ENCODE peak calls at places on chromosomes 5 and 9, in five cellular contexts. One of them, this sample, is unnamed.

GRCh38 chr5:71860048-71860447 is 141.0 kb downstream of the CARTPT start:
- DNase-seq in H1: no peak
- DNase-seq in K562: no peak
- DNase-seq in A549: no peak
- DNase-seq in GM12878: no peak
- DNase-seq in this sample: no peak

GRCh38 chr5:95217881-95218280 is 67.0 kb downstream of the MCTP1 start:
- DNase-seq in H1: no peak
- DNase-seq in K562: no peak
- DNase-seq in A549: no peak
- DNase-seq in GM12878: no peak
- DNase-seq in this sample: no peak

GRCh38 chr9:116318463-116319271 is 165.1 kb downstream of the PAPPA start:
- DNase-seq in H1: no peak
- DNase-seq in K562: peak
- DNase-seq in A549: no peak
- DNase-seq in GM12878: no peak
- DNase-seq in this sample: no peak

GRCh38 chr5:87499478-87500410 is 87.0 kb upstream of the CCNH start:
- DNase-seq in H1: no peak
- DNase-seq in K562: no peak
- DNase-seq in A549: no peak
- DNase-seq in GM12878: no peak
- DNase-seq in this sample: no peak

GRCh38 chr5:127492854-127493738 is 24.3 kb upstream of the PRRC1 start:
- DNase-seq in H1: no peak
- DNase-seq in K562: peak
- DNase-seq in A549: peak
- DNase-seq in GM12878: peak
- DNase-seq in this sample: peak

GRCh38 chr5:168766038-168766700 is 187.0 kb upstream of the PANK3 start:
- DNase-seq in H1: no peak
- DNase-seq in K562: no peak
- DNase-seq in A549: no peak
- DNase-seq in GM12878: no peak
- DNase-seq in this sample: no peak

GRCh38 chr9:33750839-33751339 is 44.5 kb upstream of the PRSS3 start:
- DNase-seq in H1: no peak
- DNase-seq in K562: no peak
- DNase-seq in A549: no peak
- DNase-seq in GM12878: no peak
- DNase-seq in this sample: no peak

GRCh38 chr5:140324834-140325195 is 21.6 kb downstream of the HBEGF start:
- DNase-seq in H1: no peak
- DNase-seq in K562: no peak
- DNase-seq in A549: no peak
- DNase-seq in GM12878: no peak
- DNase-seq in this sample: no peak

GRCh38 chr9:111759762-111760639 is 34.7 kb downstream of the SHOC1 start:
- DNase-seq in H1: no peak
- DNase-seq in K562: peak
- DNase-seq in A549: peak
- DNase-seq in GM12878: peak
- DNase-seq in this sample: peak

GRCh38 chr9:126822278-126822677 is 17.4 kb downstream of the ZBTB43 start:
- DNase-seq in H1: no peak
- DNase-seq in K562: no peak
- DNase-seq in A549: no peak
- DNase-seq in GM12878: no peak
- DNase-seq in this sample: no peak

GRCh38 chr5:77906806-77907205 is 130.7 kb upstream of the TBCA start:
- DNase-seq in H1: no peak
- DNase-seq in K562: peak
- DNase-seq in A549: no peak
- DNase-seq in GM12878: no peak
- DNase-seq in this sample: no peak

GRCh38 chr5:1749346-1750124 is 50.1 kb downstream of the MRPL36 start:
- DNase-seq in H1: no peak
- DNase-seq in K562: no peak
- DNase-seq in A549: no peak
- DNase-seq in GM12878: no peak
- DNase-seq in this sample: no peak

GRCh38 chr5:97641081-97641480 is 458.0 kb upstream of the RIOK2 start:
- DNase-seq in H1: no peak
- DNase-seq in K562: no peak
- DNase-seq in A549: no peak
- DNase-seq in GM12878: no peak
- DNase-seq in this sample: no peak

GRCh38 chr5:11977904-11978303 is 73.7 kb upstream of the CTNND2 start:
- DNase-seq in H1: no peak
- DNase-seq in K562: no peak
- DNase-seq in A549: no peak
- DNase-seq in GM12878: no peak
- DNase-seq in this sample: no peak

GRCh38 chr9:33778700-33779351 is 16.5 kb upstream of the PRSS3 start:
- DNase-seq in H1: peak
- DNase-seq in K562: peak
- DNase-seq in A549: peak
- DNase-seq in GM12878: peak
- DNase-seq in this sample: peak

GRCh38 chr5:34523382-34523716 is 132.8 kb upstream of the RAI14 start:
- DNase-seq in H1: no peak
- DNase-seq in K562: no peak
- DNase-seq in A549: no peak
- DNase-seq in GM12878: no peak
- DNase-seq in this sample: no peak

GRCh38 chr5:139446956-139447779 is 7.8 kb upstream of the DNAJC18 start:
- DNase-seq in H1: no peak
- DNase-seq in K562: no peak
- DNase-seq in A549: no peak
- DNase-seq in GM12878: peak
- DNase-seq in this sample: no peak

GRCh38 chr5:180848878-180849277 is 12.2 kb downstream of the ZFP62 start:
- DNase-seq in H1: no peak
- DNase-seq in K562: no peak
- DNase-seq in A549: no peak
- DNase-seq in GM12878: no peak
- DNase-seq in this sample: no peak

GRCh38 chr5:106874974-106875373 is 795.8 kb downstream of the EFNA5 start:
- DNase-seq in H1: no peak
- DNase-seq in K562: no peak
- DNase-seq in A549: no peak
- DNase-seq in GM12878: no peak
- DNase-seq in this sample: no peak

GRCh38 chr9:5448016-5448415 is 2.3 kb upstream of the CD274 start:
- DNase-seq in H1: no peak
- DNase-seq in K562: no peak
- DNase-seq in A549: no peak
- DNase-seq in GM12878: no peak
- DNase-seq in this sample: no peak

GRCh38 chr9:76176176-76176575 is 218.1 kb downstream of the RFK start:
- DNase-seq in H1: no peak
- DNase-seq in K562: no peak
- DNase-seq in A549: no peak
- DNase-seq in GM12878: no peak
- DNase-seq in this sample: no peak

GRCh38 chr5:38595149-38595725 is 38.8 kb upstream of the LIFR start:
- DNase-seq in H1: no peak
- DNase-seq in K562: no peak
- DNase-seq in A549: no peak
- DNase-seq in GM12878: no peak
- DNase-seq in this sample: no peak

GRCh38 chr5:38598296-38598993 is 42.0 kb upstream of the LIFR start:
- DNase-seq in H1: no peak
- DNase-seq in K562: no peak
- DNase-seq in A549: no peak
- DNase-seq in GM12878: no peak
- DNase-seq in this sample: no peak

GRCh38 chr5:38593959-38594358 is 37.5 kb upstream of the LIFR start:
- DNase-seq in H1: no peak
- DNase-seq in K562: no peak
- DNase-seq in A549: no peak
- DNase-seq in GM12878: no peak
- DNase-seq in this sample: no peak

GRCh38 chr5:38598994-38599611 is 42.7 kb upstream of the LIFR start:
- DNase-seq in H1: no peak
- DNase-seq in K562: no peak
- DNase-seq in A549: peak
- DNase-seq in GM12878: no peak
- DNase-seq in this sample: peak

GRCh38 chr5:38596997-38597396 is 40.6 kb upstream of the LIFR start:
- DNase-seq in H1: no peak
- DNase-seq in K562: no peak
- DNase-seq in A549: no peak
- DNase-seq in GM12878: no peak
- DNase-seq in this sample: peak
- TF ChIP-seq KDM1A in H1: no peak
- TF ChIP-seq KDM1A in K562: no peak
- TF ChIP-seq KDM1A in A549: no peak
- TF ChIP-seq KDM1A in GM12878: no peak
- TF ChIP-seq KDM1A in this sample: no peak

GRCh38 chr9:68507098-68507795 is 33.4 kb downstream of the TMEM252 start:
- DNase-seq in H1: no peak
- DNase-seq in K562: peak
- DNase-seq in A549: peak
- DNase-seq in GM12878: no peak
- DNase-seq in this sample: no peak
- TF ChIP-seq KDM1A in H1: no peak
- TF ChIP-seq KDM1A in K562: no peak
- TF ChIP-seq KDM1A in A549: no peak
- TF ChIP-seq KDM1A in GM12878: no peak
- TF ChIP-seq KDM1A in this sample: no peak

GRCh38 chr5:6581559-6582426 is 51.1 kb downstream of the NSUN2 start:
- DNase-seq in H1: no peak
- DNase-seq in K562: no peak
- DNase-seq in A549: no peak
- DNase-seq in GM12878: no peak
- DNase-seq in this sample: no peak

GRCh38 chr5:6584101-6584645 is 48.7 kb downstream of the NSUN2 start:
- DNase-seq in H1: no peak
- DNase-seq in K562: no peak
- DNase-seq in A549: no peak
- DNase-seq in GM12878: no peak
- DNase-seq in this sample: no peak

GRCh38 chr5:6584727-6585126 is 48.1 kb downstream of the NSUN2 start:
- DNase-seq in H1: no peak
- DNase-seq in K562: no peak
- DNase-seq in A549: no peak
- DNase-seq in GM12878: no peak
- DNase-seq in this sample: no peak

GRCh38 chr5:6582507-6583048 is 50.3 kb downstream of the NSUN2 start:
- DNase-seq in H1: no peak
- DNase-seq in K562: no peak
- DNase-seq in A549: no peak
- DNase-seq in GM12878: no peak
- DNase-seq in this sample: no peak

GRCh38 chr5:6583049-6583880 is 49.6 kb downstream of the NSUN2 start:
- DNase-seq in H1: no peak
- DNase-seq in K562: peak
- DNase-seq in A549: peak
- DNase-seq in GM12878: no peak
- DNase-seq in this sample: no peak
- TF ChIP-seq KDM1A in H1: no peak
- TF ChIP-seq KDM1A in K562: no peak
- TF ChIP-seq KDM1A in A549: no peak
- TF ChIP-seq KDM1A in GM12878: no peak
- TF ChIP-seq KDM1A in this sample: no peak

DNA sequence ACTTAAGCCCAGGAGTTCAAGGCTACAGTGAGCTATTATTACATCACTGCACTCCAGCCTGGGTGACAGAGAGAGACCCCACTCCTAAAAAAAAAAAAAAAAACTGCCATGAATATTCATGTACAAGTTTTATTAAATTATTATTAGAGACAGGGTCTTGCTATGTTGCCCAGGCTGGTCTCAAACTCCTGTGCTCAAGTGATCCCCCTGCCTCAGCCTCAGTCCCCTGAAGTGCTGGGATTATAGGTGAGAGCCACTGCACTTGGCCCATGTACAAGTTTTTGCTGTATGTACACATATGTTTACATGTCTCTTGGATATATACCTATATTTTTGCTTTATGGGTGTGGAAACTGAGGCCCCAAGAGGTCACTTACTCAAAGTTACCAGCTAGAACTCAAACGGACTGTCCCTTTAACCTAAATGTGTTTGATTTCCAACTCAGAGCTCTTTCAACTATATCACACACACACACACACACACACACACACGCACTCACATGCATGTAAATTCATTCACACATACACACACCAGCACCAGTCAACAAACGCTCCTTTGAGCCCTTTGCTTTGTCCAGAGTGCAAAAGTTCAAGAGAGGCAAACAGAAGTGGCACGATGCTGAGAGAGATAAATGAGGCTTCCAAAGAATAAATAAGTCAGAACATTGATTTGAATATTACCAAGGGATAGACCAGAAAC is 42.3 kb upstream of the STRBP start:
- DNase-seq in H1: no peak
- DNase-seq in K562: no peak
- DNase-seq in A549: no peak
- DNase-seq in GM12878: no peak
- DNase-seq in this sample: peak
- TF ChIP-seq KDM1A in H1: no peak
- TF ChIP-seq KDM1A in K562: no peak
- TF ChIP-seq KDM1A in A549: no peak
- TF ChIP-seq KDM1A in GM12878: no peak
- TF ChIP-seq KDM1A in this sample: no peak

GRCh38 chr5:149471406-149472183 is 79.6 kb downstream of the CSNK1A1 start:
- DNase-seq in H1: no peak
- DNase-seq in K562: no peak
- DNase-seq in A549: peak
- DNase-seq in GM12878: no peak
- DNase-seq in this sample: no peak

GRCh38 chr5:149464796-149465489 is 85.9 kb upstream of the IL17B start:
- DNase-seq in H1: no peak
- DNase-seq in K562: no peak
- DNase-seq in A549: no peak
- DNase-seq in GM12878: no peak
- DNase-seq in this sample: no peak

GRCh38 chr5:149472399-149472798 is 78.8 kb downstream of the CSNK1A1 start:
- DNase-seq in H1: no peak
- DNase-seq in K562: no peak
- DNase-seq in A549: no peak
- DNase-seq in GM12878: no peak
- DNase-seq in this sample: no peak

GRCh38 chr5:149470942-149471341 is 80.3 kb downstream of the CSNK1A1 start:
- DNase-seq in H1: no peak
- DNase-seq in K562: no peak
- DNase-seq in A549: no peak
- DNase-seq in GM12878: no peak
- DNase-seq in this sample: no peak

DNA sequence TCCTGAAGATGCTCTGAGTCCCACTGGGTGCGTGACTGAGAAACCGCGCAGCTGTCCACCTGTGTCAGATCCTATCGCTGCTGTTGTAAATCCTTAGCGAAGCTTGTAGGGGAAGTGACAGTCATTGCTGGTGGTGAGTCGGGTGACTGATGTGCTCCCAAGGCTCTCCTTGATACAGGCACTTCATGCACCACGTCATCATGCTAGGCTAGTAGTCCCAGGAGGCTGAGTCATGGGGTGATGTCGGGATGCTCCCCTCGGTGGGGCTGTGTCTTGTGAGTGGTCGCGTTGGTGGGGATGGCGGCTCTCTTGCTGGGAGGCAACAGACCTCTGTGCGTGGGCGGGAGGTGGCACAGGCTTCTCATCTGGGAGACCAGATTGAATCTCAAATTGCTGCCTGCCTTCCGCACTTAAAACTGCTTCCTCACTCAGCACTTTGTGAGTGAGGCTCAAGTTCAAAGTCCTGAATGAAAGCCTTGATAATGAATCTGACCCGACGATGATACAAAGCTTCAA is 84.7 kb downstream of the CSNK1A1 start:
- DNase-seq in H1: no peak
- DNase-seq in K562: peak
- DNase-seq in A549: peak
- DNase-seq in GM12878: no peak
- DNase-seq in this sample: no peak
- TF ChIP-seq KDM1A in H1: no peak
- TF ChIP-seq KDM1A in K562: peak
- TF ChIP-seq KDM1A in A549: no peak
- TF ChIP-seq KDM1A in GM12878: no peak
- TF ChIP-seq KDM1A in this sample: no peak